ENCODE peak calls at places on chromosome 4, in seven cellular contexts. J, P, M, B, U, Q and T are unnamed samples.

GRCh38 chr4:118012142-118012541 is 22.1 kb upstream of the NDST3 start:
- DNase-seq in J (no peak), P (no peak), M (no peak), B (no peak), U (peak; percentile 6), Q (no peak), T (no peak)

GRCh38 chr4:93809773-93810172 is 18.8 kb upstream of the ATOH1 start:
- DNase-seq in J (no peak), P (no peak), M (no peak), B (no peak), U (no peak), Q (no peak), T (no peak)

GRCh38 chr4:5912614-5913019 is 19.7 kb upstream of the CRMP1 start:
- DNase-seq in J (no peak), P (no peak), M (no peak), B (no peak), U (no peak), Q (peak; percentile 43), T (no peak)

GRCh38 chr4:40209401-40209800 is 12.6 kb downstream of the RHOH start:
- DNase-seq in J (no peak), P (no peak), M (no peak), B (no peak), U (no peak), Q (no peak), T (no peak)

GRCh38 chr4:86976801-86977485 is 42.1 kb downstream of the AFF1 start:
- DNase-seq in J (no peak), P (no peak), M (no peak), B (no peak), U (no peak), Q (no peak), T (peak; percentile 61)

GRCh38 chr4:85381968-85382367 is 93.0 kb upstream of the ARHGAP24 start:
- DNase-seq in J (no peak), P (no peak), M (no peak), B (no peak), U (no peak), Q (no peak), T (no peak)

GRCh38 chr4:132642196-132642817 is 506.8 kb upstream of the PCDH10 start:
- DNase-seq in J (no peak), P (no peak), M (no peak), B (peak; percentile 22), U (peak; percentile 33), Q (peak; percentile 52), T (peak; percentile 7)

GRCh38 chr4:189092596-189092995 is 848.1 kb upstream of the FRG1 start:
- DNase-seq in J (no peak), P (no peak), M (no peak), B (no peak), U (no peak), Q (no peak), T (no peak)

GRCh38 chr4:103786014-103786413 is 66.2 kb upstream of the TACR3 start:
- DNase-seq in J (no peak), P (no peak), M (no peak), B (peak; percentile 16), U (peak; percentile 7), Q (peak; percentile 28), T (peak; percentile 25)

GRCh38 chr4:155889036-155889793 is 14.3 kb upstream of the TDO2 start:
- DNase-seq in J (peak; percentile 91), P (no peak), M (no peak), B (no peak), U (peak; percentile 93), Q (no peak), T (peak; percentile 43)

GRCh38 chr4:139556735-139557505 is 901 bp upstream of the SETD7 start:
- DNase-seq in J (no peak), P (peak; percentile 61), M (peak; percentile 59), B (peak; percentile 54), U (peak; percentile 45), Q (peak; percentile 52), T (peak; percentile 39)

GRCh38 chr4:145098675-145099037 is 545 bp downstream of the ABCE1 start:
- DNase-seq in J (peak; percentile 18), P (peak; percentile 28), M (peak; percentile 53), B (no peak), U (peak; percentile 76), Q (no peak), T (peak; percentile 84)

GRCh38 chr4:8477095-8477635 is 36.6 kb downstream of the TRMT44 start:
- DNase-seq in J (no peak), P (no peak), M (no peak), B (no peak), U (no peak), Q (no peak), T (no peak)

GRCh38 chr4:40594261-40595178 is 35.1 kb downstream of the RBM47 start:
- DNase-seq in J (peak; percentile 69), P (no peak), M (no peak), B (no peak), U (peak; percentile 94), Q (no peak), T (no peak)

GRCh38 chr4:110198472-110199419 is at the start of gene ELOVL6:
- DNase-seq in J (no peak), P (peak; percentile 3), M (peak; percentile 14), B (peak; percentile 82), U (peak; percentile 78), Q (peak; percentile 14), T (peak; percentile 52)

GRCh38 chr4:114264877-114265291 is 285.4 kb upstream of the ARSJ start:
- DNase-seq in J (peak; percentile 52), P (no peak), M (no peak), B (no peak), U (peak; percentile 71), Q (no peak), T (no peak)

GRCh38 chr4:8435656-8436121 is 4.8 kb downstream of the ACOX3 start:
- DNase-seq in J (no peak), P (peak; percentile 5), M (no peak), B (no peak), U (no peak), Q (no peak), T (peak; percentile 39)

GRCh38 chr4:112449708-112450107 is 66.3 kb downstream of the NEUROG2 start:
- DNase-seq in J (no peak), P (no peak), M (no peak), B (no peak), U (no peak), Q (no peak), T (no peak)

GRCh38 chr4:151013491-151013890 is 1.6 kb downstream of the LRBA start:
- DNase-seq in J (no peak), P (no peak), M (no peak), B (no peak), U (no peak), Q (no peak), T (peak; percentile 12)